ENCODE peak calls at places on chromosomes 3 and 15, in five cellular contexts. One of them, this sample, is unnamed.

GRCh38 chr3:58596828-58597518 is 19.8 kb upstream of the FAM107A start:
- DNase-seq in HFFc6: no peak
- DNase-seq in endothelial cell: no peak
- DNase-seq in fibroblast of villous mesenchyme: no peak
- DNase-seq in heart left ventricle: no peak
- DNase-seq in this sample: no peak

GRCh38 chr3:28698706-28699105 is 350.1 kb upstream of the AZI2 start:
- DNase-seq in HFFc6: no peak
- DNase-seq in endothelial cell: no peak
- DNase-seq in fibroblast of villous mesenchyme: no peak
- DNase-seq in heart left ventricle: no peak
- DNase-seq in this sample: no peak

GRCh38 chr3:36959821-36960220 is 15.0 kb upstream of the TRANK1 start:
- DNase-seq in HFFc6: peak
- DNase-seq in endothelial cell: no peak
- DNase-seq in fibroblast of villous mesenchyme: no peak
- DNase-seq in heart left ventricle: no peak
- DNase-seq in this sample: no peak

GRCh38 chr15:71549100-71549499 is 261.3 kb upstream of the NR2E3 start:
- DNase-seq in HFFc6: no peak
- DNase-seq in endothelial cell: no peak
- DNase-seq in fibroblast of villous mesenchyme: no peak
- DNase-seq in heart left ventricle: no peak
- DNase-seq in this sample: no peak

GRCh38 chr15:50939911-50940310 is 31.4 kb downstream of the AP4E1 start:
- DNase-seq in HFFc6: peak
- DNase-seq in endothelial cell: no peak
- DNase-seq in fibroblast of villous mesenchyme: peak
- DNase-seq in heart left ventricle: no peak
- DNase-seq in this sample: no peak

GRCh38 chr3:195522254-195523023 is 20.7 kb downstream of the PPP1R2 start:
- DNase-seq in HFFc6: peak
- DNase-seq in endothelial cell: peak
- DNase-seq in fibroblast of villous mesenchyme: peak
- DNase-seq in heart left ventricle: no peak
- DNase-seq in this sample: peak

GRCh38 chr15:54681578-54681977 is 515.2 kb downstream of the RSL24D1 start:
- DNase-seq in HFFc6: no peak
- DNase-seq in endothelial cell: no peak
- DNase-seq in fibroblast of villous mesenchyme: no peak
- DNase-seq in heart left ventricle: no peak
- DNase-seq in this sample: no peak

GRCh38 chr3:41175365-41175764 is 23.9 kb upstream of the CTNNB1 start:
- DNase-seq in HFFc6: no peak
- DNase-seq in endothelial cell: no peak
- DNase-seq in fibroblast of villous mesenchyme: no peak
- DNase-seq in heart left ventricle: no peak
- DNase-seq in this sample: no peak

GRCh38 chr3:155293518-155293917 is at the start of gene STRIT1:
- DNase-seq in HFFc6: no peak
- DNase-seq in endothelial cell: no peak
- DNase-seq in fibroblast of villous mesenchyme: no peak
- DNase-seq in heart left ventricle: no peak
- DNase-seq in this sample: no peak

GRCh38 chr3:128858167-128858566 is 21.3 kb upstream of the ACAD9 start:
- DNase-seq in HFFc6: no peak
- DNase-seq in endothelial cell: no peak
- DNase-seq in fibroblast of villous mesenchyme: no peak
- DNase-seq in heart left ventricle: no peak
- DNase-seq in this sample: no peak

GRCh38 chr3:158659454-158660237 is 12.8 kb downstream of the LXN start:
- DNase-seq in HFFc6: peak
- DNase-seq in endothelial cell: peak
- DNase-seq in fibroblast of villous mesenchyme: peak
- DNase-seq in heart left ventricle: peak
- DNase-seq in this sample: peak

GRCh38 chr3:183485585-183485984 is 57.2 kb upstream of the MCF2L2 start:
- DNase-seq in HFFc6: no peak
- DNase-seq in endothelial cell: no peak
- DNase-seq in fibroblast of villous mesenchyme: no peak
- DNase-seq in heart left ventricle: no peak
- DNase-seq in this sample: no peak

GRCh38 chr3:177210744-177211502 is 13.6 kb upstream of the TBL1XR1 start:
- DNase-seq in HFFc6: no peak
- DNase-seq in endothelial cell: no peak
- DNase-seq in fibroblast of villous mesenchyme: no peak
- DNase-seq in heart left ventricle: no peak
- DNase-seq in this sample: no peak

GRCh38 chr3:60931452-60931851 is 319.8 kb downstream of the FHIT start:
- DNase-seq in HFFc6: no peak
- DNase-seq in endothelial cell: no peak
- DNase-seq in fibroblast of villous mesenchyme: no peak
- DNase-seq in heart left ventricle: no peak
- DNase-seq in this sample: no peak

GRCh38 chr3:27507515-27508266 is 23.5 kb upstream of the SLC4A7 start:
- DNase-seq in HFFc6: no peak
- DNase-seq in endothelial cell: no peak
- DNase-seq in fibroblast of villous mesenchyme: no peak
- DNase-seq in heart left ventricle: no peak
- DNase-seq in this sample: no peak

GRCh38 chr3:121594850-121595249 is 1.7 kb downstream of the FBXO40 start:
- DNase-seq in HFFc6: no peak
- DNase-seq in endothelial cell: no peak
- DNase-seq in fibroblast of villous mesenchyme: no peak
- DNase-seq in heart left ventricle: no peak
- DNase-seq in this sample: no peak

GRCh38 chr15:74320358-74321247 is 46.8 kb downstream of the CYP11A1 start:
- DNase-seq in HFFc6: peak
- DNase-seq in endothelial cell: peak
- DNase-seq in fibroblast of villous mesenchyme: peak
- DNase-seq in heart left ventricle: peak
- DNase-seq in this sample: peak

GRCh38 chr15:55649058-55649423 is 60.9 kb upstream of the PYGO1 start:
- DNase-seq in HFFc6: peak
- DNase-seq in endothelial cell: no peak
- DNase-seq in fibroblast of villous mesenchyme: peak
- DNase-seq in heart left ventricle: no peak
- DNase-seq in this sample: no peak

GRCh38 chr15:79339588-79340314 is 28.8 kb downstream of the TMED3 start:
- DNase-seq in HFFc6: peak
- DNase-seq in endothelial cell: peak
- DNase-seq in fibroblast of villous mesenchyme: peak
- DNase-seq in heart left ventricle: no peak
- DNase-seq in this sample: no peak

GRCh38 chr3:129593230-129593594 is 13.3 kb downstream of the PLXND1 start:
- DNase-seq in HFFc6: no peak
- DNase-seq in endothelial cell: no peak
- DNase-seq in fibroblast of villous mesenchyme: no peak
- DNase-seq in heart left ventricle: no peak
- DNase-seq in this sample: no peak

GRCh38 chr3:112086018-112086854 is at the start of gene C3orf52:
- DNase-seq in HFFc6: peak
- DNase-seq in endothelial cell: peak
- DNase-seq in fibroblast of villous mesenchyme: peak
- DNase-seq in heart left ventricle: peak
- DNase-seq in this sample: peak

GRCh38 chr3:115359507-115359906 is 212.4 kb upstream of the ZBTB20 start:
- DNase-seq in HFFc6: no peak
- DNase-seq in endothelial cell: no peak
- DNase-seq in fibroblast of villous mesenchyme: peak
- DNase-seq in heart left ventricle: no peak
- DNase-seq in this sample: no peak

GRCh38 chr15:89088605-89089315 is 504 bp downstream of the ABHD2 start:
- DNase-seq in HFFc6: no peak
- DNase-seq in endothelial cell: peak
- DNase-seq in fibroblast of villous mesenchyme: no peak
- DNase-seq in heart left ventricle: peak
- DNase-seq in this sample: no peak

GRCh38 chr15:62711691-62712454 is 330.7 kb upstream of the TPM1 start:
- DNase-seq in HFFc6: peak
- DNase-seq in endothelial cell: no peak
- DNase-seq in fibroblast of villous mesenchyme: no peak
- DNase-seq in heart left ventricle: no peak
- DNase-seq in this sample: no peak

GRCh38 chr3:185549651-185550111 is 2.7 kb downstream of the LIPH start:
- DNase-seq in HFFc6: peak
- DNase-seq in endothelial cell: no peak
- DNase-seq in fibroblast of villous mesenchyme: peak
- DNase-seq in heart left ventricle: no peak
- DNase-seq in this sample: no peak

GRCh38 chr15:63402498-63403253 is 21.0 kb upstream of the CA12 start:
- DNase-seq in HFFc6: peak
- DNase-seq in endothelial cell: no peak
- DNase-seq in fibroblast of villous mesenchyme: peak
- DNase-seq in heart left ventricle: no peak
- DNase-seq in this sample: no peak

GRCh38 chr3:23653647-23654525 is 151.9 kb upstream of the UBE2E1 start:
- DNase-seq in HFFc6: no peak
- DNase-seq in endothelial cell: no peak
- DNase-seq in fibroblast of villous mesenchyme: peak
- DNase-seq in heart left ventricle: no peak
- DNase-seq in this sample: no peak

GRCh38 chr3:149813367-149814281 is 609 bp downstream of the RNF13 start:
- DNase-seq in HFFc6: peak
- DNase-seq in endothelial cell: peak
- DNase-seq in fibroblast of villous mesenchyme: peak
- DNase-seq in heart left ventricle: no peak
- DNase-seq in this sample: no peak

GRCh38 chr15:44458429-44458828 is 31.0 kb downstream of the CTDSPL2 start:
- DNase-seq in HFFc6: no peak
- DNase-seq in endothelial cell: no peak
- DNase-seq in fibroblast of villous mesenchyme: peak
- DNase-seq in heart left ventricle: no peak
- DNase-seq in this sample: no peak

GRCh38 chr15:90035095-90035834 is 34.1 kb downstream of the ZNF710 start:
- DNase-seq in HFFc6: no peak
- DNase-seq in endothelial cell: no peak
- DNase-seq in fibroblast of villous mesenchyme: peak
- DNase-seq in heart left ventricle: peak
- DNase-seq in this sample: no peak

GRCh38 chr15:87916208-87916607 is 340.3 kb downstream of the NTRK3 start:
- DNase-seq in HFFc6: no peak
- DNase-seq in endothelial cell: no peak
- DNase-seq in fibroblast of villous mesenchyme: no peak
- DNase-seq in heart left ventricle: no peak
- DNase-seq in this sample: no peak

GRCh38 chr3:53498993-53499641 is 4.7 kb downstream of the CACNA1D start:
- DNase-seq in HFFc6: no peak
- DNase-seq in endothelial cell: no peak
- DNase-seq in fibroblast of villous mesenchyme: no peak
- DNase-seq in heart left ventricle: no peak
- DNase-seq in this sample: no peak
- TF ChIP-seq CTCF in HFFc6: peak
- TF ChIP-seq CTCF in endothelial cell: peak
- TF ChIP-seq CTCF in fibroblast of villous mesenchyme: no peak
- TF ChIP-seq CTCF in heart left ventricle: no peak
- TF ChIP-seq CTCF in this sample: no peak

GRCh38 chr3:11159421-11159904 is 5.2 kb downstream of the HRH1 start:
- DNase-seq in HFFc6: peak
- DNase-seq in endothelial cell: no peak
- DNase-seq in fibroblast of villous mesenchyme: peak
- DNase-seq in heart left ventricle: no peak
- DNase-seq in this sample: no peak

GRCh38 chr3:11165457-11165856 is 11.2 kb downstream of the HRH1 start:
- DNase-seq in HFFc6: no peak
- DNase-seq in endothelial cell: no peak
- DNase-seq in fibroblast of villous mesenchyme: no peak
- DNase-seq in heart left ventricle: no peak
- DNase-seq in this sample: no peak

GRCh38 chr3:11162401-11163345 is 8.4 kb downstream of the HRH1 start:
- DNase-seq in HFFc6: no peak
- DNase-seq in endothelial cell: no peak
- DNase-seq in fibroblast of villous mesenchyme: peak
- DNase-seq in heart left ventricle: no peak
- DNase-seq in this sample: no peak

GRCh38 chr3:11157406-11157805 is 3.1 kb downstream of the HRH1 start:
- DNase-seq in HFFc6: no peak
- DNase-seq in endothelial cell: no peak
- DNase-seq in fibroblast of villous mesenchyme: no peak
- DNase-seq in heart left ventricle: no peak
- DNase-seq in this sample: no peak

DNA sequence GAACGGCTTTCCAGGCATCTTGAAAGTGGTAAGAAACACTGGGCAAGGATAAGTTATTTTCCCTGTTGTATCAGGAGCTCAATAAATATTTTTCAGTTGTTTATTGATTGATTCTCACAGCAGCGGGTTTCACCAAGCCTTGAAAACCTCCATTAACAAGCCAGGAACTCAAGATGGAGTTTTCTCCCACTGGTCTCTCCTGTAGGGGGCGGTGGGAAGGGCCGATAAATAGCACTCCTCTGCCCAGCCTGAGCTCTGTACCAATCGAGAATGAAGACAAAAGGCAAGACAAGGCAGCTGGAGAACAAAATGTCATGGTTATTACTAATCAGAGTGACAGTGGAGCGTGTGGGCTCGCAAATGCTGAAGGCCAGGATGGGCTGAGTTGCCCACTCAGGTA is 7.4 kb downstream of the HRH1 start:
- DNase-seq in HFFc6: no peak
- DNase-seq in endothelial cell: no peak
- DNase-seq in fibroblast of villous mesenchyme: no peak
- DNase-seq in heart left ventricle: no peak
- DNase-seq in this sample: no peak
- TF ChIP-seq CTCF in HFFc6: no peak
- TF ChIP-seq CTCF in endothelial cell: no peak
- TF ChIP-seq CTCF in fibroblast of villous mesenchyme: peak
- TF ChIP-seq CTCF in heart left ventricle: no peak
- TF ChIP-seq CTCF in this sample: no peak

GRCh38 chr15:31096563-31096962 is 5.0 kb downstream of the TRPM1 start:
- DNase-seq in HFFc6: no peak
- DNase-seq in endothelial cell: no peak
- DNase-seq in fibroblast of villous mesenchyme: no peak
- DNase-seq in heart left ventricle: no peak
- DNase-seq in this sample: no peak

GRCh38 chr15:31101262-31102048 is at the start of gene TRPM1:
- DNase-seq in HFFc6: no peak
- DNase-seq in endothelial cell: no peak
- DNase-seq in fibroblast of villous mesenchyme: no peak
- DNase-seq in heart left ventricle: no peak
- DNase-seq in this sample: no peak

GRCh38 chr15:31098491-31098917 is 3.0 kb downstream of the TRPM1 start:
- DNase-seq in HFFc6: no peak
- DNase-seq in endothelial cell: no peak
- DNase-seq in fibroblast of villous mesenchyme: no peak
- DNase-seq in heart left ventricle: no peak
- DNase-seq in this sample: no peak

GRCh38 chr15:31100738-31101137 is 787 bp downstream of the TRPM1 start:
- DNase-seq in HFFc6: no peak
- DNase-seq in endothelial cell: no peak
- DNase-seq in fibroblast of villous mesenchyme: no peak
- DNase-seq in heart left ventricle: no peak
- DNase-seq in this sample: no peak

GRCh38 chr15:31098953-31099740 is 2.4 kb downstream of the TRPM1 start:
- DNase-seq in HFFc6: peak
- DNase-seq in endothelial cell: no peak
- DNase-seq in fibroblast of villous mesenchyme: no peak
- DNase-seq in heart left ventricle: no peak
- DNase-seq in this sample: no peak
- TF ChIP-seq CTCF in HFFc6: peak
- TF ChIP-seq CTCF in endothelial cell: no peak
- TF ChIP-seq CTCF in fibroblast of villous mesenchyme: no peak
- TF ChIP-seq CTCF in heart left ventricle: no peak
- TF ChIP-seq CTCF in this sample: no peak

GRCh38 chr3:174710622-174711021 is 148.5 kb upstream of the NAALADL2 start:
- DNase-seq in HFFc6: no peak
- DNase-seq in endothelial cell: no peak
- DNase-seq in fibroblast of villous mesenchyme: no peak
- DNase-seq in heart left ventricle: no peak
- DNase-seq in this sample: no peak
- TF ChIP-seq CTCF in HFFc6: no peak
- TF ChIP-seq CTCF in endothelial cell: no peak
- TF ChIP-seq CTCF in fibroblast of villous mesenchyme: no peak
- TF ChIP-seq CTCF in heart left ventricle: no peak
- TF ChIP-seq CTCF in this sample: no peak